ENCODE peak calls at places on chromosomes 6 and 20, in ten cellular contexts. One of them, this sample, is unnamed.

GRCh38 chr6:106783631-106784566 is 154.5 kb downstream of the QRSL1 start:
- DNase-seq in CMK: no peak
- DNase-seq in NCI-H1694 treated with DMSO at 0.1 percent for 48 hours: no peak
- DNase-seq in activated T-cell treated with anti-CD3 and anti-CD28 coated beads, Interleukin-2, amount 50 U/mL, for 1 hour: no peak
- DNase-seq in cardiac fibroblast: peak
- DNase-seq in AG04450: no peak
- DNase-seq in cerebellar cortex: no peak
- DNase-seq in small intestine: no peak
- DNase-seq in H7: no peak
- DNase-seq in B cell: no peak
- DNase-seq in this sample: no peak

GRCh38 chr6:29887330-29887818 is 55.0 kb upstream of the HLA-A start:
- DNase-seq in CMK: no peak
- DNase-seq in cerebellar cortex: peak
- DNase-seq in AG04450: no peak
- DNase-seq in NCI-H1694 treated with DMSO at 0.1 percent for 48 hours: no peak
- DNase-seq in B cell: peak
- DNase-seq in cardiac fibroblast: peak
- DNase-seq in H7: peak
- DNase-seq in small intestine: peak
- DNase-seq in activated T-cell treated with anti-CD3 and anti-CD28 coated beads, Interleukin-2, amount 50 U/mL, for 1 hour: peak
- DNase-seq in this sample: peak

GRCh38 chr20:23614163-23614562 is 8.4 kb upstream of the CST9 start:
- DNase-seq in CMK: no peak
- DNase-seq in cardiac fibroblast: no peak
- DNase-seq in cerebellar cortex: no peak
- DNase-seq in small intestine: no peak
- DNase-seq in NCI-H1694 treated with DMSO at 0.1 percent for 48 hours: no peak
- DNase-seq in B cell: no peak
- DNase-seq in H7: no peak
- DNase-seq in AG04450: no peak
- DNase-seq in activated T-cell treated with anti-CD3 and anti-CD28 coated beads, Interleukin-2, amount 50 U/mL, for 1 hour: no peak
- DNase-seq in this sample: no peak

GRCh38 chr6:13303668-13304017 is 24.7 kb downstream of the TBC1D7 start:
- DNase-seq in cardiac fibroblast: peak
- DNase-seq in activated T-cell treated with anti-CD3 and anti-CD28 coated beads, Interleukin-2, amount 50 U/mL, for 1 hour: no peak
- DNase-seq in H7: no peak
- DNase-seq in AG04450: peak
- DNase-seq in NCI-H1694 treated with DMSO at 0.1 percent for 48 hours: no peak
- DNase-seq in B cell: peak
- DNase-seq in small intestine: peak
- DNase-seq in CMK: no peak
- DNase-seq in cerebellar cortex: no peak
- DNase-seq in this sample: no peak

GRCh38 chr20:20637998-20638397 is 74.4 kb downstream of the RALGAPA2 start:
- DNase-seq in activated T-cell treated with anti-CD3 and anti-CD28 coated beads, Interleukin-2, amount 50 U/mL, for 1 hour: no peak
- DNase-seq in H7: no peak
- DNase-seq in cardiac fibroblast: no peak
- DNase-seq in NCI-H1694 treated with DMSO at 0.1 percent for 48 hours: no peak
- DNase-seq in CMK: no peak
- DNase-seq in AG04450: no peak
- DNase-seq in cerebellar cortex: no peak
- DNase-seq in B cell: no peak
- DNase-seq in small intestine: no peak
- DNase-seq in this sample: no peak

GRCh38 chr6:168049277-168049676 is 29.7 kb downstream of the FRMD1 start:
- DNase-seq in cardiac fibroblast: no peak
- DNase-seq in NCI-H1694 treated with DMSO at 0.1 percent for 48 hours: no peak
- DNase-seq in small intestine: no peak
- DNase-seq in H7: peak
- DNase-seq in B cell: no peak
- DNase-seq in CMK: no peak
- DNase-seq in cerebellar cortex: no peak
- DNase-seq in AG04450: no peak
- DNase-seq in activated T-cell treated with anti-CD3 and anti-CD28 coated beads, Interleukin-2, amount 50 U/mL, for 1 hour: no peak
- DNase-seq in this sample: no peak

GRCh38 chr20:49171928-49172327 is 16.2 kb downstream of the STAU1 start:
- DNase-seq in activated T-cell treated with anti-CD3 and anti-CD28 coated beads, Interleukin-2, amount 50 U/mL, for 1 hour: no peak
- DNase-seq in cardiac fibroblast: no peak
- DNase-seq in B cell: no peak
- DNase-seq in small intestine: no peak
- DNase-seq in AG04450: no peak
- DNase-seq in H7: no peak
- DNase-seq in NCI-H1694 treated with DMSO at 0.1 percent for 48 hours: no peak
- DNase-seq in CMK: no peak
- DNase-seq in cerebellar cortex: no peak
- DNase-seq in this sample: no peak

GRCh38 chr6:118844915-118845314 is 49.0 kb upstream of the ASF1A start:
- DNase-seq in AG04450: no peak
- DNase-seq in CMK: no peak
- DNase-seq in NCI-H1694 treated with DMSO at 0.1 percent for 48 hours: no peak
- DNase-seq in activated T-cell treated with anti-CD3 and anti-CD28 coated beads, Interleukin-2, amount 50 U/mL, for 1 hour: no peak
- DNase-seq in H7: no peak
- DNase-seq in small intestine: no peak
- DNase-seq in cerebellar cortex: no peak
- DNase-seq in cardiac fibroblast: peak
- DNase-seq in B cell: no peak
- DNase-seq in this sample: no peak

GRCh38 chr6:19444481-19444880 is 392.7 kb upstream of the ID4 start:
- DNase-seq in cardiac fibroblast: peak
- DNase-seq in NCI-H1694 treated with DMSO at 0.1 percent for 48 hours: no peak
- DNase-seq in small intestine: no peak
- DNase-seq in CMK: no peak
- DNase-seq in H7: no peak
- DNase-seq in B cell: no peak
- DNase-seq in AG04450: no peak
- DNase-seq in activated T-cell treated with anti-CD3 and anti-CD28 coated beads, Interleukin-2, amount 50 U/mL, for 1 hour: no peak
- DNase-seq in cerebellar cortex: no peak
- DNase-seq in this sample: no peak

GRCh38 chr20:58306421-58307261 is 2.9 kb upstream of the RAB22A start:
- DNase-seq in H7: no peak
- DNase-seq in activated T-cell treated with anti-CD3 and anti-CD28 coated beads, Interleukin-2, amount 50 U/mL, for 1 hour: peak
- DNase-seq in NCI-H1694 treated with DMSO at 0.1 percent for 48 hours: no peak
- DNase-seq in cardiac fibroblast: peak
- DNase-seq in CMK: peak
- DNase-seq in small intestine: peak
- DNase-seq in cerebellar cortex: no peak
- DNase-seq in B cell: peak
- DNase-seq in AG04450: peak
- DNase-seq in this sample: peak